ENCODE peak calls at places on chromosomes 3 and 15, in ten cellular contexts. S is HuH-7; V is HCEC 1CT; Z is COLO829; F is AG09319; L is activated CD8-positive, alpha-beta memory T cell treated with anti-CD3 and anti-CD28 coated beads for 1 hour; I is stimulated activated CD8-positive, alpha-beta memory T cell treated with anti-CD3 and anti-CD28 coated beads, Interleukin-4, amount 100 ng/mL, for 24 hours; R is sigmoid colon; K is HT1080; J is HS-27A. B is an unnamed sample.

GRCh38 chr3:16740531-16740930 is 135.3 kb upstream of the DAZL start:
- DNase-seq in L (no peak), R (no peak), V (no peak), K (no peak), S (no peak), F (peak), Z (no peak), J (no peak), I (no peak), B (no peak)

GRCh38 chr15:39624806-39625205 is 43.9 kb downstream of the THBS1 start:
- DNase-seq in L (peak), R (peak), S (no peak), F (peak), V (peak), K (peak), I (peak), J (peak), Z (no peak), B (peak)

GRCh38 chr3:101926594-101927105 is 77.3 kb downstream of the NFKBIZ start:
- DNase-seq in S (no peak), I (no peak), Z (peak), R (no peak), F (no peak), V (no peak), J (no peak), L (no peak), K (peak), B (no peak)

GRCh38 chr15:66939451-66940023 is 125.9 kb upstream of the SMAD3 start:
- DNase-seq in V (no peak), L (no peak), I (no peak), R (peak), F (no peak), J (no peak), Z (no peak), K (no peak), S (no peak), B (no peak)

GRCh38 chr3:73610493-73610892 is 14.2 kb downstream of the PDZRN3 start:
- DNase-seq in I (no peak), R (no peak), K (no peak), S (no peak), Z (no peak), J (no peak), L (no peak), V (no peak), F (no peak), B (no peak)

GRCh38 chr15:71826196-71826595 is 15.8 kb downstream of the NR2E3 start:
- DNase-seq in V (no peak), Z (no peak), I (no peak), F (no peak), S (no peak), K (no peak), L (no peak), R (no peak), J (no peak), B (no peak)

GRCh38 chr15:74265046-74265639 is 29.0 kb downstream of the CCDC33 start:
- DNase-seq in S (peak), V (no peak), L (no peak), F (no peak), Z (no peak), I (no peak), J (no peak), K (no peak), R (no peak), B (peak)

GRCh38 chr15:44314512-44314911 is 26.0 kb downstream of the GOLM2 start:
- DNase-seq in J (no peak), S (no peak), V (no peak), R (no peak), Z (no peak), K (no peak), I (no peak), F (no peak), L (no peak), B (no peak)

GRCh38 chr3:36993326-36994283 is at the start of gene MLH1:
- DNase-seq in V (peak), L (peak), R (peak), S (peak), I (peak), F (peak), Z (peak), K (peak), J (peak), B (peak)

GRCh38 chr15:75731248-75732100 is 18.8 kb upstream of the CSPG4 start:
- DNase-seq in Z (no peak), K (peak), J (no peak), F (no peak), R (peak), L (no peak), V (peak), I (no peak), S (no peak), B (no peak)

GRCh38 chr3:126315916-126316514 is 41.2 kb downstream of the KLF15 start:
- DNase-seq in F (no peak), Z (no peak), V (no peak), J (no peak), L (no peak), R (no peak), K (no peak), I (no peak), S (no peak), B (no peak)

GRCh38 chr3:193400304-193400703 is 21.8 kb upstream of the ATP13A5 start:
- DNase-seq in R (no peak), S (no peak), J (no peak), V (no peak), L (no peak), F (no peak), K (no peak), Z (no peak), I (no peak), B (no peak)

GRCh38 chr3:11563749-11564148 is 80.0 kb downstream of the VGLL4 start:
- DNase-seq in K (no peak), J (no peak), R (no peak), I (no peak), F (no peak), S (no peak), Z (no peak), V (no peak), L (no peak), B (no peak)

GRCh38 chr3:14976317-14976716 is 28.9 kb downstream of the NR2C2 start:
- DNase-seq in Z (peak), F (no peak), L (no peak), S (no peak), K (no peak), R (no peak), J (no peak), V (no peak), I (no peak), B (peak)

GRCh38 chr3:123055352-123055751 is 11.5 kb upstream of the PDIA5 start:
- DNase-seq in V (no peak), K (no peak), L (no peak), R (no peak), Z (no peak), F (no peak), I (no peak), J (no peak), S (no peak), B (no peak)

GRCh38 chr3:60323651-60324050 is 927.6 kb downstream of the FHIT start:
- DNase-seq in K (no peak), J (no peak), S (no peak), L (no peak), F (no peak), I (no peak), V (no peak), Z (no peak), R (no peak), B (no peak)

GRCh38 chr3:9028134-9028533 is 64.9 kb upstream of the RAD18 start:
- DNase-seq in R (peak), K (no peak), I (no peak), V (no peak), J (peak), F (no peak), L (no peak), Z (no peak), S (no peak), B (no peak)